ENCODE peak calls at places on chromosomes 3 and 15, in six cellular contexts. K, N, Y, O, U and V are unnamed samples.

GRCh38 chr15:85172846-85173490 is 191.3 kb downstream of the PDE8A start:
- DNase-seq in Y (no peak), K (no peak), U (no peak), O (no peak), N (no peak), V (no peak)

GRCh38 chr3:194987571-194988494 is 283.1 kb downstream of the XXYLT1 start:
- DNase-seq in Y (peak; percentile 78), O (no peak), U (no peak), K (peak; percentile 10), N (no peak), V (peak; percentile 55)

GRCh38 chr3:16885948-16886683 is 1.4 kb downstream of the PLCL2 start:
- DNase-seq in U (no peak), O (no peak), Y (no peak), K (no peak), N (no peak), V (peak; percentile 29)

GRCh38 chr3:145898487-145898886 is 262.5 kb downstream of the PLOD2 start:
- DNase-seq in O (no peak), Y (no peak), K (no peak), N (no peak), U (no peak), V (no peak)

GRCh38 chr15:33068531-33068990 is 126.0 kb downstream of the FMN1 start:
- DNase-seq in K (no peak), U (no peak), Y (peak; percentile 89), N (no peak), O (no peak), V (no peak)

GRCh38 chr15:50235794-50236193 is 29.7 kb downstream of the HDC start:
- DNase-seq in K (peak; percentile 22), U (no peak), O (no peak), Y (no peak), N (no peak), V (no peak)

GRCh38 chr3:68953781-68954444 is 21.6 kb upstream of the TAFA4 start:
- DNase-seq in Y (no peak), K (no peak), O (no peak), U (no peak), N (no peak), V (peak; percentile 6)

GRCh38 chr3:119293761-119294401 is at the start of gene ARHGAP31:
- DNase-seq in U (peak; percentile 62), Y (peak; percentile 93), N (peak; percentile 75), O (no peak), K (peak; percentile 81), V (peak; percentile 73)

GRCh38 chr3:186640473-186640818 is 247 bp downstream of the FETUB start:
- DNase-seq in U (no peak), Y (no peak), O (no peak), K (no peak), N (no peak), V (no peak)

GRCh38 chr15:96183927-96184266 is 146.6 kb upstream of the NR2F2 start:
- DNase-seq in K (no peak), U (no peak), O (no peak), N (no peak), Y (no peak), V (no peak)

GRCh38 chr3:156379327-156379726 is 175.6 kb downstream of the SSR3 start:
- DNase-seq in Y (no peak), O (no peak), N (no peak), U (no peak), K (no peak), V (no peak)

DNA sequence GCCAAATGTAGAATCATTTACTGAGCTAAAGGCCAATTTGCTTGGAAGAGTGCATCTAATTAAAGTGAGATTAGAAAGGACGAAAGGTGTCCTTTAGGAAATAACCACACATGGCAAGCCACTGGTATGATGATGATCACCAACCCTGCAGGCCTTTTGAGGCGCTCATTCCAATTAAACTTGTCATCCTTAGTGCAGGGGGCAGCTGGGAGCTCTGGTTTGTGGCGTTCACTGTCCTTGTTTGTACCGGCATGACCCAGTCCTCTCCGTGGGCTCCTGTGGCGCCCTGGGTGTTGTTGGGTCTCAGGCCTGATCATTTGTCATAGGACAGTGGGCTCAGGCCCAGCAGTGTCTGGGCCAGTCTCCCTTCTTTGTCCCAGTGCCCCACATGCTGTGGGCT is 11.0 kb downstream of the LIMD1 start:
- DNase-seq in N (no peak), K (no peak), Y (no peak), O (no peak), U (no peak), V (no peak)
- TF ChIP-seq POLR2A in N (no peak), K (no peak), Y (no peak), O (no peak), U (no peak), V (no peak)

DNA sequence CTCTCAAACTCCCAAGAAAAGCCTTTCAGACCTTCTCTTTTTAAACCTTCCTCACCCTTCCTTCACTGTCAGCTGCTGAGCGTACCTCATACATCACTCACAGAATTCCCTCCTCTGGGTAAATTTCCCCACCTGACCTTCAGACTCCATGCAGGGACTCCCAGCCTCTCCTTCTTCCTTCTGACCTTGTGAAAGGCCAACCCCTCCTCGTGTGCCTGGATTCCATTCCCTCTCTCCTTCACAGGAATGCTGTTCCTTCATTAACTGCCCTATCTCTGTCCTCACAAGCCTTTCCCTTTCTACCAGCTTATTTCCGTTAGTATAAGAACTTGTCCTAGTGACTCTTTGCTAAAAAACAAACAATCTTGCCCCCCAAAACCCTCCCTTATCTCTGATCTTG is 69.7 kb upstream of the MME start:
- DNase-seq in N (no peak), K (no peak), U (no peak), O (no peak), Y (no peak), V (no peak)
- TF ChIP-seq POLR2A in N (no peak), K (no peak), U (no peak), O (no peak), Y (no peak), V (no peak)

GRCh38 chr3:48297111-48297810 is 36.2 kb downstream of the SPINK8 start:
- DNase-seq in K (no peak), O (no peak), Y (no peak), U (no peak), N (no peak), V (no peak)

GRCh38 chr3:48299746-48300361 is 33.6 kb downstream of the SPINK8 start:
- DNase-seq in Y (no peak), O (no peak), N (no peak), U (no peak), K (no peak), V (no peak)

GRCh38 chr3:48303021-48303420 is 30.4 kb downstream of the SPINK8 start:
- DNase-seq in N (no peak), Y (no peak), O (no peak), K (no peak), U (no peak), V (no peak)

GRCh38 chr3:48301814-48302194 is 31.7 kb downstream of the SPINK8 start:
- DNase-seq in N (peak; percentile 48), Y (no peak), U (no peak), K (peak; percentile 19), O (peak; percentile 16), V (peak; percentile 34)

DNA sequence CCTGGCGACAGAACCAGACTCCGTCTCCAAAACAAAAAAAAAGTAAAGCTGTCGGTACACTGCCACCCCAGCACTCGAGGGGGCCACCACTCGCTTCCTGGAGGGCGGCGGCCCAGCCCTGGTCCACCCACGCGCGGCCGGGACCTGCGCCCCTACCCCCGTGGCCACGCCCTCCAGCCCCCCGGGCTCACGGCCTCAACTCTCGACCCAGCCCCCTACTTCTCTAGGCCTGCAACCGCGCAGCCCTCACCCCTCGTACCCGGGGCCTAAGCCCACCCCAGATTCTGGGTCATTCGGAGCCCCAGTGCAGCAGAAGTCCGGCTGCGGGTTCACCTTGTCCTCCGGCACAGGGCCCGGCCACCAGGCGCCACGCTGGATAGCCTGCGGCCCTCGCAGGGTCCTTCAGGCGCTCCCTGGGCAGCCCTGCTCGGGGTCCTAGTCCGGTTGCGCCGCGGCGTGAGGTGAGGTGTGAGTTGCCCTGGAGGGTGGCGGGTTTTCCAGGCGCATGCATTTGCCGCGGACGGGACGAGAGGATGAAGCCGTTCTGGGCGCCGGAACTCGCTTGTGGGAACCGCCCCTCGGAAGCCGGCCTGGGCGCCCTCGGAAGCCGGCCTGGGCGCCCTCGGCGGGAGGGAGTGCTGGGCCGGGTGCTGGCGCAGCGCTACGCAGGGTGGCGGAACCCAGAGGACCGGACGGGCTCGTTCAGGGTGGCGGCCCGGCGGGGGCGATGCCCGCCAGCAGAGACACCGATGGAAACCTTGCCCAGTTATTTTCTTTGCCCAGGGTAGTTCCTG is 32.2 kb downstream of the SPINK8 start:
- DNase-seq in U (peak; percentile 74), O (peak; percentile 76), K (peak; percentile 84), N (peak; percentile 96), Y (peak; percentile 98), V (peak; percentile 97)
- TF ChIP-seq POLR2A in U (peak; percentile 93), O (peak; percentile 90), K (peak; percentile 79), N (peak; percentile 86), Y (no peak), V (peak; percentile 76)

DNA sequence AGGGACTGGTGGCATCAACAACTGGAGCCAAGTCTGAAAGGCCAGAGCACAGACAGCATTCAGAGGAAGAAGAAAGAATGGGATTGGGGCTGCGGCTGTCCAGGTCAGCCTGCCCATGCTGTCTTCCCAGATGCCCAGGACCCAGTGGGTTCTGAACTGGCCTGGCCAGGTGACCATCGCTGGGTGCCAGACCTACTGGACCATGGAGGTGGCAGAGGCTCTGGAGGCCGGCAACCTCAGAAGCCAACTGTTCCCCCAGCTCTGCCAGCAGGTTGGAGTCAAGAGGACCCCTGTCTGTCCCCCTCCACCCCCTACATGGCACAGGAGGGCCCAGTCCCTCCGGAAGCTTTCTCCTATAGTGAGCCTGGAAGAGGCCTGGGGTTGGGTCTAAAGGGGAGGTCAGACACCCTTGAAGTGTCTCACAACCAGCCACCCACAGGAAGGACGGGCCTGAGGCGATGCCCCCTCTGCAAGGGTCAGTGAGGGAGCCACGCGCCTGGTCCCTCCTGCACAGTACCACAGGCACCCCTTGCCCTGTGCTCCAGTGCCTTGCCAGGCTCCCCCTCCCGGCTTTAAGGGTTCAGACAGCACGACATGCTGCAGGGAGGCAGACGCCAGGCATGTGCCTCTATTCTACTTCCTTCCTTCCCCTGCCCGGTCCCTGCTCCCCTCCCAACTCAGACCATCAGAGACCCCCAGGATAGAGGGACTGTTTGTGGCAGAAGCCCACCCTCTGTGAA is 43.2 kb downstream of the DNAH1 start:
- DNase-seq in O (no peak), Y (no peak), K (no peak), U (no peak), N (no peak), V (no peak)
- TF ChIP-seq POLR2A in O (no peak), Y (no peak), K (no peak), U (peak; percentile 35), N (no peak), V (no peak)

GRCh38 chr3:55500555-55501340 is 13.6 kb upstream of the WNT5A start:
- DNase-seq in N (no peak), U (no peak), Y (no peak), O (no peak), K (peak; percentile 60), V (no peak)
- TF ChIP-seq POLR2A in N (no peak), U (no peak), Y (no peak), O (no peak), K (no peak), V (no peak)

GRCh38 chr15:99165956-99166689 is 61.2 kb downstream of the SYNM start:
- DNase-seq in O (no peak), U (no peak), N (no peak), K (no peak), Y (no peak), V (no peak)

GRCh38 chr15:99167640-99168039 is 62.8 kb downstream of the SYNM start:
- DNase-seq in Y (no peak), N (no peak), U (peak; percentile 45), O (no peak), K (no peak), V (peak; percentile 38)

GRCh38 chr15:99165020-99165790 is 60.3 kb downstream of the SYNM start:
- DNase-seq in U (no peak), N (no peak), Y (no peak), K (no peak), O (no peak), V (no peak)

GRCh38 chr15:99168601-99169580 is 64.0 kb downstream of the SYNM start:
- DNase-seq in Y (no peak), U (no peak), N (no peak), K (no peak), O (no peak), V (peak; percentile 55)

GRCh38 chr15:99167201-99167600 is 62.3 kb downstream of the SYNM start:
- DNase-seq in Y (no peak), N (no peak), O (no peak), K (no peak), U (no peak), V (no peak)
- TF ChIP-seq POLR2A in Y (no peak), N (no peak), O (no peak), K (no peak), U (no peak), V (no peak)